ENCODE peak calls at places on chromosomes 4 and X, in five cellular contexts. R is choroid plexus epithelial cell, X is HT1080, B is HTR-8/SVneo, K is HFFc6. N is an unnamed sample.
A peak's percentile ranks its signal among the peaks of the same experiment; 100 is the strongest.

GRCh38 chrX:128052303-128052702 is at the start of gene ACTRT1:
- DNase-seq in X (no peak), B (no peak), R (no peak), K (no peak), N (no peak)

GRCh38 chr4:153684182-153685073 is at the start of gene TLR2:
- DNase-seq in K (no peak), R (peak; percentile 25), X (no peak), B (peak; percentile 10), N (no peak)

GRCh38 chrX:18252644-18253359 is 32.1 kb upstream of the BEND2 start:
- DNase-seq in B (no peak), R (peak; percentile 19), X (no peak), K (no peak), N (no peak)

GRCh38 chr4:20251796-20252655 is at the start of gene SLIT2:
- DNase-seq in X (peak; percentile 53), B (peak; percentile 74), R (peak; percentile 84), K (peak; percentile 79), N (peak; percentile 54)

GRCh38 chr4:68693325-68694075 is 23.0 kb upstream of the UGT2B15 start:
- DNase-seq in R (no peak), B (no peak), K (no peak), X (no peak), N (no peak)

GRCh38 chrX:30283456-30284200 is 25.6 kb downstream of the NR0B1 start:
- DNase-seq in B (peak; percentile 74), K (peak; percentile 93), R (peak; percentile 83), X (peak; percentile 93), N (peak; percentile 65)

GRCh38 chr4:119490335-119490734 is 138.3 kb downstream of the PDE5A start:
- DNase-seq in B (no peak), K (peak; percentile 9), X (peak; percentile 11), R (peak; percentile 64), N (no peak)

GRCh38 chr4:173367285-173367684 is 3.5 kb upstream of the SAP30 start:
- DNase-seq in R (peak; percentile 35), X (peak; percentile 71), B (no peak), K (no peak), N (peak; percentile 20)

GRCh38 chr4:119707336-119707735 is 78.7 kb upstream of the PDE5A start:
- DNase-seq in X (no peak), R (no peak), K (no peak), B (no peak), N (no peak)

GRCh38 chrX:25925956-25926355 is 212.2 kb upstream of the MAGEB18 start:
- DNase-seq in R (no peak), X (no peak), B (no peak), K (no peak), N (no peak)

GRCh38 chr4:7899184-7899583 is 40.5 kb downstream of the AFAP1 start:
- DNase-seq in X (no peak), R (no peak), B (no peak), K (no peak), N (no peak)

GRCh38 chr4:3317011-3317655 is 24.3 kb downstream of the RGS12 start:
- DNase-seq in R (no peak), B (no peak), X (no peak), K (no peak), N (no peak)

GRCh38 chr4:53920116-53920515 is 144.3 kb downstream of the CHIC2 start:
- DNase-seq in X (no peak), K (no peak), R (no peak), B (no peak), N (no peak)

GRCh38 chr4:19945979-19946380 is 305.7 kb upstream of the SLIT2 start:
- DNase-seq in B (peak; percentile 19), X (peak; percentile 96), K (peak; percentile 98), R (peak; percentile 98), N (peak; percentile 86)

GRCh38 chr4:158913766-158914165 is 144.9 kb downstream of the FNIP2 start:
- DNase-seq in X (no peak), B (no peak), R (no peak), K (no peak), N (no peak)

GRCh38 chr4:38785041-38785790 is 2.4 kb upstream of the TLR10 start:
- DNase-seq in B (no peak), R (no peak), X (no peak), K (no peak), N (no peak)

GRCh38 chr4:110518889-110519490 is 43.0 kb downstream of the ENPEP start:
- DNase-seq in R (peak; percentile 55), K (peak; percentile 29), B (no peak), X (peak; percentile 34), N (peak; percentile 3)

N was measured in NCI-H226.